ENCODE peak calls at places on chromosomes 11 and 22, in seven cellular contexts. One of them, this sample, is unnamed.

GRCh38 chr11:126347751-126348628 is 7.5 kb upstream of the ST3GAL4 start:
- DNase-seq in upper lobe of right lung: no peak
- DNase-seq in fibroblast of mammary gland: no peak
- DNase-seq in left ventricle myocardium inferior: no peak
- DNase-seq in heart left ventricle: peak
- DNase-seq in cardiac fibroblast: no peak
- DNase-seq in mesothelial cell of epicardium: no peak
- DNase-seq in this sample: no peak

GRCh38 chr11:131684111-131685060 is 314.0 kb downstream of the NTM start:
- DNase-seq in upper lobe of right lung: no peak
- DNase-seq in fibroblast of mammary gland: no peak
- DNase-seq in left ventricle myocardium inferior: no peak
- DNase-seq in heart left ventricle: no peak
- DNase-seq in cardiac fibroblast: no peak
- DNase-seq in mesothelial cell of epicardium: no peak
- DNase-seq in this sample: no peak

GRCh38 chr22:36728505-36728904 is 25.0 kb upstream of the CACNG2 start:
- DNase-seq in upper lobe of right lung: peak
- DNase-seq in fibroblast of mammary gland: no peak
- DNase-seq in left ventricle myocardium inferior: no peak
- DNase-seq in heart left ventricle: no peak
- DNase-seq in cardiac fibroblast: no peak
- DNase-seq in mesothelial cell of epicardium: no peak
- DNase-seq in this sample: no peak

GRCh38 chr11:72696866-72697428 is 22.7 kb upstream of the PDE2A start:
- DNase-seq in upper lobe of right lung: no peak
- DNase-seq in fibroblast of mammary gland: peak
- DNase-seq in left ventricle myocardium inferior: peak
- DNase-seq in heart left ventricle: peak
- DNase-seq in cardiac fibroblast: no peak
- DNase-seq in mesothelial cell of epicardium: no peak
- DNase-seq in this sample: no peak

GRCh38 chr11:119100246-119100959 is 1.2 kb downstream of the DPAGT1 start:
- DNase-seq in upper lobe of right lung: no peak
- DNase-seq in fibroblast of mammary gland: peak
- DNase-seq in left ventricle myocardium inferior: no peak
- DNase-seq in heart left ventricle: no peak
- DNase-seq in cardiac fibroblast: peak
- DNase-seq in mesothelial cell of epicardium: no peak
- DNase-seq in this sample: no peak

GRCh38 chr22:35359380-35360065 is 21.4 kb upstream of the HMOX1 start:
- DNase-seq in upper lobe of right lung: no peak
- DNase-seq in fibroblast of mammary gland: no peak
- DNase-seq in left ventricle myocardium inferior: no peak
- DNase-seq in heart left ventricle: no peak
- DNase-seq in cardiac fibroblast: no peak
- DNase-seq in mesothelial cell of epicardium: no peak
- DNase-seq in this sample: no peak

GRCh38 chr11:32792111-32792947 is 2.1 kb downstream of the CCDC73 start:
- DNase-seq in upper lobe of right lung: no peak
- DNase-seq in fibroblast of mammary gland: no peak
- DNase-seq in left ventricle myocardium inferior: no peak
- DNase-seq in heart left ventricle: no peak
- DNase-seq in cardiac fibroblast: no peak
- DNase-seq in mesothelial cell of epicardium: no peak
- DNase-seq in this sample: no peak

GRCh38 chr11:10005955-10006525 is 288.0 kb downstream of the SBF2 start:
- DNase-seq in upper lobe of right lung: no peak
- DNase-seq in fibroblast of mammary gland: no peak
- DNase-seq in left ventricle myocardium inferior: no peak
- DNase-seq in heart left ventricle: no peak
- DNase-seq in cardiac fibroblast: no peak
- DNase-seq in mesothelial cell of epicardium: no peak
- DNase-seq in this sample: no peak

GRCh38 chr22:49272546-49273125 is 555.0 kb downstream of the BRD1 start:
- DNase-seq in upper lobe of right lung: no peak
- DNase-seq in fibroblast of mammary gland: no peak
- DNase-seq in left ventricle myocardium inferior: no peak
- DNase-seq in heart left ventricle: no peak
- DNase-seq in cardiac fibroblast: no peak
- DNase-seq in mesothelial cell of epicardium: no peak
- DNase-seq in this sample: no peak

GRCh38 chr11:102223859-102224258 is 93.4 kb upstream of the BIRC3 start:
- DNase-seq in upper lobe of right lung: no peak
- DNase-seq in fibroblast of mammary gland: no peak
- DNase-seq in left ventricle myocardium inferior: no peak
- DNase-seq in heart left ventricle: no peak
- DNase-seq in cardiac fibroblast: peak
- DNase-seq in mesothelial cell of epicardium: no peak
- DNase-seq in this sample: no peak

GRCh38 chr11:73259406-73260126 is 12.6 kb upstream of the P2RY6 start:
- DNase-seq in upper lobe of right lung: peak
- DNase-seq in fibroblast of mammary gland: no peak
- DNase-seq in left ventricle myocardium inferior: no peak
- DNase-seq in heart left ventricle: no peak
- DNase-seq in cardiac fibroblast: no peak
- DNase-seq in mesothelial cell of epicardium: no peak
- DNase-seq in this sample: no peak

GRCh38 chr11:2813141-2813908 is 72.2 kb downstream of the CDKN1C start:
- DNase-seq in upper lobe of right lung: peak
- DNase-seq in fibroblast of mammary gland: peak
- DNase-seq in left ventricle myocardium inferior: peak
- DNase-seq in heart left ventricle: no peak
- DNase-seq in cardiac fibroblast: peak
- DNase-seq in mesothelial cell of epicardium: no peak
- DNase-seq in this sample: no peak

GRCh38 chr22:18104566-18104965 is 6.0 kb upstream of the TUBA8 start:
- DNase-seq in upper lobe of right lung: no peak
- DNase-seq in fibroblast of mammary gland: peak
- DNase-seq in left ventricle myocardium inferior: no peak
- DNase-seq in heart left ventricle: no peak
- DNase-seq in cardiac fibroblast: peak
- DNase-seq in mesothelial cell of epicardium: no peak
- DNase-seq in this sample: no peak

GRCh38 chr11:32231909-32232493 is 141.1 kb downstream of the RCN1 start:
- DNase-seq in upper lobe of right lung: no peak
- DNase-seq in fibroblast of mammary gland: peak
- DNase-seq in left ventricle myocardium inferior: no peak
- DNase-seq in heart left ventricle: no peak
- DNase-seq in cardiac fibroblast: peak
- DNase-seq in mesothelial cell of epicardium: no peak
- DNase-seq in this sample: no peak

GRCh38 chr11:122686106-122686505 is 30.6 kb downstream of the UBASH3B start:
- DNase-seq in upper lobe of right lung: no peak
- DNase-seq in fibroblast of mammary gland: no peak
- DNase-seq in left ventricle myocardium inferior: no peak
- DNase-seq in heart left ventricle: no peak
- DNase-seq in cardiac fibroblast: peak
- DNase-seq in mesothelial cell of epicardium: no peak
- DNase-seq in this sample: no peak

GRCh38 chr22:33807465-33807864 is 112.8 kb downstream of the LARGE1 start:
- DNase-seq in upper lobe of right lung: no peak
- DNase-seq in fibroblast of mammary gland: peak
- DNase-seq in left ventricle myocardium inferior: no peak
- DNase-seq in heart left ventricle: no peak
- DNase-seq in cardiac fibroblast: peak
- DNase-seq in mesothelial cell of epicardium: no peak
- DNase-seq in this sample: no peak

GRCh38 chr22:29726512-29727247 is 6.9 kb downstream of the CABP7 start:
- DNase-seq in upper lobe of right lung: no peak
- DNase-seq in fibroblast of mammary gland: peak
- DNase-seq in left ventricle myocardium inferior: no peak
- DNase-seq in heart left ventricle: no peak
- DNase-seq in cardiac fibroblast: peak
- DNase-seq in mesothelial cell of epicardium: no peak
- DNase-seq in this sample: no peak

GRCh38 chr11:62201376-62201775 is 7.1 kb upstream of the SCGB2A1 start:
- DNase-seq in upper lobe of right lung: no peak
- DNase-seq in fibroblast of mammary gland: no peak
- DNase-seq in left ventricle myocardium inferior: no peak
- DNase-seq in heart left ventricle: no peak
- DNase-seq in cardiac fibroblast: no peak
- DNase-seq in mesothelial cell of epicardium: no peak
- DNase-seq in this sample: no peak

GRCh38 chr22:49848690-49849160 is 4.9 kb upstream of the ZBED4 start:
- DNase-seq in upper lobe of right lung: peak
- DNase-seq in fibroblast of mammary gland: no peak
- DNase-seq in left ventricle myocardium inferior: no peak
- DNase-seq in heart left ventricle: peak
- DNase-seq in cardiac fibroblast: no peak
- DNase-seq in mesothelial cell of epicardium: no peak
- DNase-seq in this sample: no peak

GRCh38 chr22:48842583-48842945 is 985.1 kb downstream of the BRD1 start:
- DNase-seq in upper lobe of right lung: no peak
- DNase-seq in fibroblast of mammary gland: no peak
- DNase-seq in left ventricle myocardium inferior: no peak
- DNase-seq in heart left ventricle: no peak
- DNase-seq in cardiac fibroblast: no peak
- DNase-seq in mesothelial cell of epicardium: peak
- DNase-seq in this sample: no peak

GRCh38 chr11:122659676-122660571 is 4.4 kb downstream of the UBASH3B start:
- DNase-seq in upper lobe of right lung: no peak
- DNase-seq in fibroblast of mammary gland: no peak
- DNase-seq in left ventricle myocardium inferior: no peak
- DNase-seq in heart left ventricle: no peak
- DNase-seq in cardiac fibroblast: no peak
- DNase-seq in mesothelial cell of epicardium: no peak
- DNase-seq in this sample: no peak

GRCh38 chr11:122126024-122126678 is 10.1 kb upstream of the BLID start:
- DNase-seq in upper lobe of right lung: no peak
- DNase-seq in fibroblast of mammary gland: no peak
- DNase-seq in left ventricle myocardium inferior: no peak
- DNase-seq in heart left ventricle: no peak
- DNase-seq in cardiac fibroblast: no peak
- DNase-seq in mesothelial cell of epicardium: no peak
- DNase-seq in this sample: no peak

GRCh38 chr22:22111267-22111751 is 128.7 kb upstream of the TOP3B start:
- DNase-seq in upper lobe of right lung: no peak
- DNase-seq in fibroblast of mammary gland: peak
- DNase-seq in left ventricle myocardium inferior: no peak
- DNase-seq in heart left ventricle: no peak
- DNase-seq in cardiac fibroblast: peak
- DNase-seq in mesothelial cell of epicardium: no peak
- DNase-seq in this sample: no peak

GRCh38 chr11:66951135-66951534 is 7.0 kb downstream of the PC start:
- DNase-seq in upper lobe of right lung: no peak
- DNase-seq in fibroblast of mammary gland: no peak
- DNase-seq in left ventricle myocardium inferior: no peak
- DNase-seq in heart left ventricle: no peak
- DNase-seq in cardiac fibroblast: no peak
- DNase-seq in mesothelial cell of epicardium: no peak
- DNase-seq in this sample: no peak
- TF ChIP-seq CTCF in upper lobe of right lung: no peak
- TF ChIP-seq CTCF in fibroblast of mammary gland: no peak
- TF ChIP-seq CTCF in left ventricle myocardium inferior: no peak
- TF ChIP-seq CTCF in heart left ventricle: no peak
- TF ChIP-seq CTCF in cardiac fibroblast: no peak
- TF ChIP-seq CTCF in mesothelial cell of epicardium: no peak
- TF ChIP-seq CTCF in this sample: no peak

GRCh38 chr11:7143908-7144307 is 55.1 kb downstream of the RBMXL2 start:
- DNase-seq in upper lobe of right lung: no peak
- DNase-seq in fibroblast of mammary gland: peak
- DNase-seq in left ventricle myocardium inferior: no peak
- DNase-seq in heart left ventricle: no peak
- DNase-seq in cardiac fibroblast: peak
- DNase-seq in mesothelial cell of epicardium: no peak
- DNase-seq in this sample: no peak
- TF ChIP-seq CTCF in upper lobe of right lung: peak
- TF ChIP-seq CTCF in fibroblast of mammary gland: peak
- TF ChIP-seq CTCF in left ventricle myocardium inferior: peak
- TF ChIP-seq CTCF in heart left ventricle: peak
- TF ChIP-seq CTCF in cardiac fibroblast: peak
- TF ChIP-seq CTCF in mesothelial cell of epicardium: peak
- TF ChIP-seq CTCF in this sample: no peak

DNA sequence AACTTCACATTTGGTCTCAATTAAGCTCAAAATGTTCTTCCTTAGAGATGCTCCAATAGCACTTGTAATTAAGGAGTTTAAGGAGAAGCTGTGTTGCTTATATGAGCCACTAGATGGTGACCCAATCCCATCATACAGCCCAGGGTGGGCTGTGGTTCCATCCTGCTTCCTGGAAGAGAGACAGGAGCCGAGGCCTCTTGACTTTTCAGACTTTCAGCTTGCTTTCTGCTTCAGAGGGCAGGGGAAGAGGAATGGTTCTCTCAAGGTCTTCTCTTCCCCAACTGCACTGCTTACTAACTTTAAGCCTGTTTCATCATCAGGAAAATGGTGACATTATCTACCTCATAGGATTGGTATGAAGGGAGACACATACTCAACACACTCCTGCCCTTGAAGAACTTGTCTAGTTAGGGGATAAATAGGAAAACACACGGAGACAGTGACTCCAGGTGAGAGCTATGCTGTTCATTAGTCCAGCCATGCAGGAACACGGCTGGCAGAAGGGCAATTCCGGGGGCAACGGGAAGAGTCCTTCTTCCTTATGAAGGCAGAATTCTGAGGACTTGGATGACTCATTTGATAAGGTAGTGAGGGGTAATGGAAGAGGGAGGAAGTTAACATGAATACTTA is 20.1 kb downstream of the TMEM218 start:
- DNase-seq in upper lobe of right lung: peak
- DNase-seq in fibroblast of mammary gland: peak
- DNase-seq in left ventricle myocardium inferior: no peak
- DNase-seq in heart left ventricle: peak
- DNase-seq in cardiac fibroblast: peak
- DNase-seq in mesothelial cell of epicardium: no peak
- DNase-seq in this sample: no peak
- TF ChIP-seq CTCF in upper lobe of right lung: peak
- TF ChIP-seq CTCF in fibroblast of mammary gland: peak
- TF ChIP-seq CTCF in left ventricle myocardium inferior: peak
- TF ChIP-seq CTCF in heart left ventricle: peak
- TF ChIP-seq CTCF in cardiac fibroblast: peak
- TF ChIP-seq CTCF in mesothelial cell of epicardium: peak
- TF ChIP-seq CTCF in this sample: no peak

GRCh38 chr22:27420186-27420816 is 381.3 kb downstream of the MN1 start:
- DNase-seq in upper lobe of right lung: no peak
- DNase-seq in fibroblast of mammary gland: peak
- DNase-seq in left ventricle myocardium inferior: peak
- DNase-seq in heart left ventricle: no peak
- DNase-seq in cardiac fibroblast: peak
- DNase-seq in mesothelial cell of epicardium: no peak
- DNase-seq in this sample: no peak

GRCh38 chr22:27418261-27418660 is 383.3 kb downstream of the MN1 start:
- DNase-seq in upper lobe of right lung: no peak
- DNase-seq in fibroblast of mammary gland: no peak
- DNase-seq in left ventricle myocardium inferior: no peak
- DNase-seq in heart left ventricle: no peak
- DNase-seq in cardiac fibroblast: no peak
- DNase-seq in mesothelial cell of epicardium: no peak
- DNase-seq in this sample: no peak

GRCh38 chr22:27413702-27414101 is 387.9 kb downstream of the MN1 start:
- DNase-seq in upper lobe of right lung: no peak
- DNase-seq in fibroblast of mammary gland: no peak
- DNase-seq in left ventricle myocardium inferior: no peak
- DNase-seq in heart left ventricle: no peak
- DNase-seq in cardiac fibroblast: no peak
- DNase-seq in mesothelial cell of epicardium: no peak
- DNase-seq in this sample: no peak

GRCh38 chr22:27419473-27419872 is 382.1 kb downstream of the MN1 start:
- DNase-seq in upper lobe of right lung: no peak
- DNase-seq in fibroblast of mammary gland: peak
- DNase-seq in left ventricle myocardium inferior: no peak
- DNase-seq in heart left ventricle: no peak
- DNase-seq in cardiac fibroblast: peak
- DNase-seq in mesothelial cell of epicardium: no peak
- DNase-seq in this sample: no peak

GRCh38 chr22:27416553-27417427 is 384.8 kb downstream of the MN1 start:
- DNase-seq in upper lobe of right lung: no peak
- DNase-seq in fibroblast of mammary gland: peak
- DNase-seq in left ventricle myocardium inferior: no peak
- DNase-seq in heart left ventricle: no peak
- DNase-seq in cardiac fibroblast: peak
- DNase-seq in mesothelial cell of epicardium: no peak
- DNase-seq in this sample: no peak
- TF ChIP-seq CTCF in upper lobe of right lung: no peak
- TF ChIP-seq CTCF in fibroblast of mammary gland: peak
- TF ChIP-seq CTCF in left ventricle myocardium inferior: no peak
- TF ChIP-seq CTCF in heart left ventricle: no peak
- TF ChIP-seq CTCF in cardiac fibroblast: peak
- TF ChIP-seq CTCF in mesothelial cell of epicardium: no peak
- TF ChIP-seq CTCF in this sample: no peak